ENCODE peak calls at places on chromosomes 3 and 15, in seven cellular contexts. One of them, this sample, is unnamed.

GRCh38 chr3:151864423-151865101 is 8.9 kb upstream of the SUCNR1 start:
- DNase-seq in RWPE1: peak
- DNase-seq in AG04450: peak
- DNase-seq in cardiac muscle cell: no peak
- DNase-seq in ovary: no peak
- DNase-seq in dorsolateral prefrontal cortex: no peak
- DNase-seq in heart left ventricle: no peak
- DNase-seq in this sample: no peak

GRCh38 chr3:148930785-148931184 is 60.6 kb upstream of the GYG1 start:
- DNase-seq in RWPE1: no peak
- DNase-seq in AG04450: peak
- DNase-seq in cardiac muscle cell: no peak
- DNase-seq in ovary: no peak
- DNase-seq in dorsolateral prefrontal cortex: no peak
- DNase-seq in heart left ventricle: no peak
- DNase-seq in this sample: no peak

GRCh38 chr3:124985358-124985757 is 50.8 kb upstream of the MUC13 start:
- DNase-seq in RWPE1: peak
- DNase-seq in AG04450: peak
- DNase-seq in cardiac muscle cell: no peak
- DNase-seq in ovary: no peak
- DNase-seq in dorsolateral prefrontal cortex: no peak
- DNase-seq in heart left ventricle: no peak
- DNase-seq in this sample: no peak

GRCh38 chr15:84645997-84646396 is 8.1 kb downstream of the WDR73 start:
- DNase-seq in RWPE1: no peak
- DNase-seq in AG04450: no peak
- DNase-seq in cardiac muscle cell: no peak
- DNase-seq in ovary: no peak
- DNase-seq in dorsolateral prefrontal cortex: no peak
- DNase-seq in heart left ventricle: no peak
- DNase-seq in this sample: no peak

GRCh38 chr3:59131016-59131771 is 81.4 kb upstream of the CFAP20DC start:
- DNase-seq in RWPE1: no peak
- DNase-seq in AG04450: no peak
- DNase-seq in cardiac muscle cell: no peak
- DNase-seq in ovary: no peak
- DNase-seq in dorsolateral prefrontal cortex: no peak
- DNase-seq in heart left ventricle: no peak
- DNase-seq in this sample: no peak

GRCh38 chr15:101255615-101256350 is 3.9 kb upstream of the CHSY1 start:
- DNase-seq in RWPE1: no peak
- DNase-seq in AG04450: no peak
- DNase-seq in cardiac muscle cell: peak
- DNase-seq in ovary: no peak
- DNase-seq in dorsolateral prefrontal cortex: no peak
- DNase-seq in heart left ventricle: no peak
- DNase-seq in this sample: peak

GRCh38 chr3:184336484-184337230 is 743 bp upstream of the FAM131A start:
- DNase-seq in RWPE1: no peak
- DNase-seq in AG04450: no peak
- DNase-seq in cardiac muscle cell: peak
- DNase-seq in ovary: no peak
- DNase-seq in dorsolateral prefrontal cortex: no peak
- DNase-seq in heart left ventricle: no peak
- DNase-seq in this sample: peak

GRCh38 chr3:12719984-12720656 is 38.9 kb downstream of the TMEM40 start:
- DNase-seq in RWPE1: peak
- DNase-seq in AG04450: peak
- DNase-seq in cardiac muscle cell: peak
- DNase-seq in ovary: peak
- DNase-seq in dorsolateral prefrontal cortex: peak
- DNase-seq in heart left ventricle: peak
- DNase-seq in this sample: peak

GRCh38 chr3:31407665-31408064 is 125.1 kb upstream of the STT3B start:
- DNase-seq in RWPE1: no peak
- DNase-seq in AG04450: no peak
- DNase-seq in cardiac muscle cell: no peak
- DNase-seq in ovary: no peak
- DNase-seq in dorsolateral prefrontal cortex: no peak
- DNase-seq in heart left ventricle: no peak
- DNase-seq in this sample: no peak

GRCh38 chr3:141797167-141797773 is 34.1 kb downstream of the GRK7 start:
- DNase-seq in RWPE1: no peak
- DNase-seq in AG04450: no peak
- DNase-seq in cardiac muscle cell: peak
- DNase-seq in ovary: peak
- DNase-seq in dorsolateral prefrontal cortex: no peak
- DNase-seq in heart left ventricle: peak
- DNase-seq in this sample: peak

GRCh38 chr3:161559177-161559998 is 62.8 kb downstream of the OTOL1 start:
- DNase-seq in RWPE1: peak
- DNase-seq in AG04450: no peak
- DNase-seq in cardiac muscle cell: peak
- DNase-seq in ovary: no peak
- DNase-seq in dorsolateral prefrontal cortex: no peak
- DNase-seq in heart left ventricle: no peak
- DNase-seq in this sample: peak

GRCh38 chr15:42707873-42708544 is 28.9 kb downstream of the CDAN1 start:
- DNase-seq in RWPE1: no peak
- DNase-seq in AG04450: no peak
- DNase-seq in cardiac muscle cell: no peak
- DNase-seq in ovary: no peak
- DNase-seq in dorsolateral prefrontal cortex: no peak
- DNase-seq in heart left ventricle: no peak
- DNase-seq in this sample: no peak

GRCh38 chr3:119170821-119171220 is 2.6 kb upstream of the UPK1B start:
- DNase-seq in RWPE1: no peak
- DNase-seq in AG04450: no peak
- DNase-seq in cardiac muscle cell: no peak
- DNase-seq in ovary: no peak
- DNase-seq in dorsolateral prefrontal cortex: no peak
- DNase-seq in heart left ventricle: no peak
- DNase-seq in this sample: no peak

GRCh38 chr15:34853001-34853758 is 57.8 kb upstream of the ACTC1 start:
- DNase-seq in RWPE1: no peak
- DNase-seq in AG04450: no peak
- DNase-seq in cardiac muscle cell: no peak
- DNase-seq in ovary: no peak
- DNase-seq in dorsolateral prefrontal cortex: no peak
- DNase-seq in heart left ventricle: no peak
- DNase-seq in this sample: no peak

GRCh38 chr3:57805674-57806073 is 49.6 kb downstream of the SLMAP start:
- DNase-seq in RWPE1: peak
- DNase-seq in AG04450: peak
- DNase-seq in cardiac muscle cell: no peak
- DNase-seq in ovary: no peak
- DNase-seq in dorsolateral prefrontal cortex: no peak
- DNase-seq in heart left ventricle: no peak
- DNase-seq in this sample: peak

GRCh38 chr3:64163019-64163754 is 62.1 kb downstream of the PRICKLE2 start:
- DNase-seq in RWPE1: no peak
- DNase-seq in AG04450: no peak
- DNase-seq in cardiac muscle cell: no peak
- DNase-seq in ovary: no peak
- DNase-seq in dorsolateral prefrontal cortex: no peak
- DNase-seq in heart left ventricle: no peak
- DNase-seq in this sample: no peak

GRCh38 chr3:69143605-69144004 is 21.2 kb upstream of the LMOD3 start:
- DNase-seq in RWPE1: peak
- DNase-seq in AG04450: no peak
- DNase-seq in cardiac muscle cell: no peak
- DNase-seq in ovary: no peak
- DNase-seq in dorsolateral prefrontal cortex: no peak
- DNase-seq in heart left ventricle: no peak
- DNase-seq in this sample: no peak

GRCh38 chr3:4067893-4068292 is 235.3 kb upstream of the SETMAR start:
- DNase-seq in RWPE1: no peak
- DNase-seq in AG04450: no peak
- DNase-seq in cardiac muscle cell: no peak
- DNase-seq in ovary: no peak
- DNase-seq in dorsolateral prefrontal cortex: no peak
- DNase-seq in heart left ventricle: no peak
- DNase-seq in this sample: no peak

GRCh38 chr3:153429821-153430220 is 267.8 kb downstream of the RAP2B start:
- DNase-seq in RWPE1: no peak
- DNase-seq in AG04450: no peak
- DNase-seq in cardiac muscle cell: no peak
- DNase-seq in ovary: no peak
- DNase-seq in dorsolateral prefrontal cortex: no peak
- DNase-seq in heart left ventricle: no peak
- DNase-seq in this sample: no peak

GRCh38 chr3:125116311-125117069 is 60.7 kb upstream of the HEG1 start:
- DNase-seq in RWPE1: peak
- DNase-seq in AG04450: no peak
- DNase-seq in cardiac muscle cell: peak
- DNase-seq in ovary: no peak
- DNase-seq in dorsolateral prefrontal cortex: no peak
- DNase-seq in heart left ventricle: peak
- DNase-seq in this sample: no peak

GRCh38 chr3:19972056-19972455 is 25.2 kb downstream of the RAB5A start:
- DNase-seq in RWPE1: peak
- DNase-seq in AG04450: no peak
- DNase-seq in cardiac muscle cell: no peak
- DNase-seq in ovary: no peak
- DNase-seq in dorsolateral prefrontal cortex: no peak
- DNase-seq in heart left ventricle: no peak
- DNase-seq in this sample: no peak

GRCh38 chr3:126132751-126133511 is 47.5 kb downstream of the ALDH1L1 start:
- DNase-seq in RWPE1: no peak
- DNase-seq in AG04450: no peak
- DNase-seq in cardiac muscle cell: peak
- DNase-seq in ovary: no peak
- DNase-seq in dorsolateral prefrontal cortex: peak
- DNase-seq in heart left ventricle: peak
- DNase-seq in this sample: peak

GRCh38 chr3:195448205-195448875 is 5.5 kb upstream of the ACAP2 start:
- DNase-seq in RWPE1: no peak
- DNase-seq in AG04450: no peak
- DNase-seq in cardiac muscle cell: no peak
- DNase-seq in ovary: no peak
- DNase-seq in dorsolateral prefrontal cortex: no peak
- DNase-seq in heart left ventricle: no peak
- DNase-seq in this sample: no peak

DNA sequence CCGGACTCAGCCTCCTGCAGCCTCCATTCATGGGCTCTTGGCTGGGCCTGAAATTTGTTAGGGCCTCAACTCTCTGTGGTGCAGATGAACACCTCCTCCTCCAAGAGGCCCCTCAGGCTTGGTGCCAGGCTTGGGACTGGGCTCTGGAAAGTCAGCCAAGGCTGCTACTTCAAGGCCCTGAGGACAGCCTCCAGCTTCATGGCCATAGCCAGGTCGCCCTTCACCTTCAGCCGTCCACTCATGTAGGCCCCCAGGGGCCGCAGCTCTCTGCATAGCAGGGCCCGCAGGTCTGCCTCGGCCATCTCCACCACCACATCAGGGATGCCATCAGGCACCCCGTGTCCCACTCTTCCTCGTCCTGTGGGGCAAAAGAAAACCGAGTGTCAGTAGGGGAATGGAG is 8.3 kb downstream of the STOML1 start:
- DNase-seq in RWPE1: no peak
- DNase-seq in AG04450: no peak
- DNase-seq in cardiac muscle cell: no peak
- DNase-seq in ovary: no peak
- DNase-seq in dorsolateral prefrontal cortex: no peak
- DNase-seq in heart left ventricle: no peak
- DNase-seq in this sample: no peak
- H3K27ac ChIP-seq in RWPE1: peak
- H3K27ac ChIP-seq in AG04450: no peak
- H3K27ac ChIP-seq in cardiac muscle cell: no peak
- H3K27ac ChIP-seq in ovary: no peak
- H3K27ac ChIP-seq in dorsolateral prefrontal cortex: peak
- H3K27ac ChIP-seq in heart left ventricle: peak
- H3K27ac ChIP-seq in this sample: no peak

DNA sequence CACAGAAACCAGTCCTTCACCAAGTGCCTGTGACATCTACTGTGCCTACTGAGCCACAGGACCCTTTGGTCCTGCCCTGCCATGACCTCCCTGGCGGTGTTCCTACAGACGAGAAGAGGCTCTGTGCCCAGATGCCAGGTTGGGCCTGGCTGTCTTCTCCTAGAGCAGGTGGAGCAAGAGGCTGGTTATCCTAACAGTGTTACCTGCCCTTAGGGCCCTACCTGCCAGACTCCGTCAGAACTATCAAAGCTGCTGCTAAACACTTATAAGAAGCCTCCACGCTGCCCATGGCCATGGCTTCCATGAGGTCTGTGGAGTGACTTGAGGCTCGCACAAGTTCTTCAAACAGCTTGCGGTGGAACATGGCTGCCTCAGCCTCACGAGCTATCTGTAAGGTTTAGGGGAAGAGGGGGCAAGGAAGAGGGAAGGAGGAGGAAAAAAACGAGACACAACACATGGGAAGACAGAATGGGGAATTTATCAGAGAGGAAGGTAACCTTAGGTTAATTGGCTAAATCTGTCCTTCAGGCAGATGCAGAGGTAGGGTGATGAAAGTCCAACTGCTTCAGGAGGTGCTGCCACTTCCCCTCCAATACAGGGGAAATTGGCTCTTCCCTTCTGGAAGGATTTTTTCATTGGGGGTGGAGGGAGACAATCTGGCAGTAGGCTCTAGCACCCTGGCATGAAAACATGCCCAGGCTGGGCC is 5.4 kb upstream of the GRAMD2A start:
- DNase-seq in RWPE1: no peak
- DNase-seq in AG04450: no peak
- DNase-seq in cardiac muscle cell: no peak
- DNase-seq in ovary: no peak
- DNase-seq in dorsolateral prefrontal cortex: no peak
- DNase-seq in heart left ventricle: no peak
- DNase-seq in this sample: peak
- H3K27ac ChIP-seq in RWPE1: peak
- H3K27ac ChIP-seq in AG04450: peak
- H3K27ac ChIP-seq in cardiac muscle cell: peak
- H3K27ac ChIP-seq in ovary: no peak
- H3K27ac ChIP-seq in dorsolateral prefrontal cortex: peak
- H3K27ac ChIP-seq in heart left ventricle: peak
- H3K27ac ChIP-seq in this sample: peak

GRCh38 chr3:34011171-34012101 is 213.0 kb downstream of the PDCD6IP start:
- DNase-seq in RWPE1: no peak
- DNase-seq in AG04450: no peak
- DNase-seq in cardiac muscle cell: no peak
- DNase-seq in ovary: no peak
- DNase-seq in dorsolateral prefrontal cortex: no peak
- DNase-seq in heart left ventricle: no peak
- DNase-seq in this sample: no peak
- H3K27ac ChIP-seq in RWPE1: no peak
- H3K27ac ChIP-seq in AG04450: peak
- H3K27ac ChIP-seq in cardiac muscle cell: no peak
- H3K27ac ChIP-seq in ovary: no peak
- H3K27ac ChIP-seq in dorsolateral prefrontal cortex: no peak
- H3K27ac ChIP-seq in heart left ventricle: no peak
- H3K27ac ChIP-seq in this sample: no peak

DNA sequence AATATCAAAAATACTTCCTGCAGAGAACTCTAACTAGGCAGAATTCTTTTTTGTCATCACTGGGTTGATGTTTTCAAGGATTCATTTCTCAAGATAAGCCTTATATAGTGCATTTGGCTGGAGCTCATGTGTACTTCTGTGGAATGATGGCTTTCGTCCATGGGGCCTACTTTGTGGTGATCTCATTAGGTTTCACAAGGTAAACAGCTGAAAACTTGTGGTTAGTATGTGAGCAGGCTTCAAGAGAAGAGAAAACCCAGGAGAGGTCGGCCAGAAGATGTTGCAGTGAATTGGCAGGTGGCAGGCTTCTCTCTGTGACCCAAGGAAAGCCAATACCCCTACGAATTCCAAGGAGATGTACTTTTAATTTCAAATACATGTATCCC is 121.4 kb upstream of the PHLDB2 start:
- DNase-seq in RWPE1: no peak
- DNase-seq in AG04450: peak
- DNase-seq in cardiac muscle cell: no peak
- DNase-seq in ovary: peak
- DNase-seq in dorsolateral prefrontal cortex: no peak
- DNase-seq in heart left ventricle: peak
- DNase-seq in this sample: no peak
- H3K27ac ChIP-seq in RWPE1: no peak
- H3K27ac ChIP-seq in AG04450: no peak
- H3K27ac ChIP-seq in cardiac muscle cell: no peak
- H3K27ac ChIP-seq in ovary: peak
- H3K27ac ChIP-seq in dorsolateral prefrontal cortex: no peak
- H3K27ac ChIP-seq in heart left ventricle: peak
- H3K27ac ChIP-seq in this sample: no peak